ENCODE peak calls at places on chromosomes 12 and 14, in ten cellular contexts. Z, G, S, M, C, J, D, V, Q and K are unnamed samples.

GRCh38 chr12:77923882-77924281 is 93.2 kb downstream of the NAV3 start:
- DNase-seq in Z (no peak), G (no peak), S (peak; percentile 65), M (no peak), C (no peak), J (no peak), D (peak; percentile 35), V (peak; percentile 30), Q (no peak), K (no peak)

GRCh38 chr12:28998662-28999120 is 150.4 kb upstream of the FAR2 start:
- DNase-seq in Z (peak; percentile 7), G (no peak), S (peak; percentile 70), M (no peak), C (no peak), J (no peak), D (peak; percentile 47), V (peak; percentile 27), Q (peak; percentile 62), K (peak; percentile 36)

GRCh38 chr14:95314609-95315008 is 5.1 kb downstream of the CLMN start:
- DNase-seq in Z (no peak), G (no peak), S (peak; percentile 20), M (no peak), C (no peak), J (no peak), D (peak; percentile 4), V (peak; percentile 18), Q (peak; percentile 50), K (no peak)

GRCh38 chr14:105745433-105746123 is 219.2 kb downstream of the TMEM121 start:
- DNase-seq in Z (no peak), G (no peak), S (no peak), M (no peak), C (no peak), J (no peak), D (no peak), V (no peak), Q (no peak), K (no peak)

GRCh38 chr12:105409881-105410471 is 79.5 kb downstream of the C12orf75 start:
- DNase-seq in Z (no peak), G (no peak), S (peak; percentile 71), M (no peak), C (no peak), J (no peak), D (peak; percentile 50), V (peak; percentile 18), Q (peak; percentile 66), K (peak; percentile 98)

GRCh38 chr12:104951759-104952509 is 6.2 kb downstream of the SLC41A2 start:
- DNase-seq in Z (no peak), G (no peak), S (peak; percentile 41), M (no peak), C (no peak), J (no peak), D (peak; percentile 74), V (no peak), Q (peak; percentile 28), K (no peak)

GRCh38 chr12:10802587-10802986 is at the start of gene TAS2R7:
- DNase-seq in Z (no peak), G (no peak), S (no peak), M (no peak), C (no peak), J (no peak), D (no peak), V (no peak), Q (no peak), K (peak; percentile 8)

GRCh38 chr12:1083888-1084262 is 92.9 kb downstream of the ERC1 start:
- DNase-seq in Z (peak; percentile 25), G (no peak), S (peak; percentile 92), M (no peak), C (no peak), J (no peak), D (peak; percentile 86), V (peak; percentile 59), Q (no peak), K (peak; percentile 61)

GRCh38 chr12:15005064-15005463 is 32.2 kb downstream of the PDE6H start:
- DNase-seq in Z (no peak), G (no peak), S (no peak), M (no peak), C (no peak), J (no peak), D (no peak), V (no peak), Q (no peak), K (peak; percentile 90)